ENCODE peak calls at places on chromosomes 6 and 20, in eight cellular contexts. N is activated T-cell treated with anti-CD3 and anti-CD28 coated beads for 4 hours; E is NCI-H69; O is mucosa of descending colon; X is stimulated activated naive CD4-positive, alpha-beta T cell; C is GM03348; M is posterior vena cava; V is effector CD4-positive, alpha-beta T cell. K is an unnamed sample.
A peak's percentile ranks its signal among the peaks of the same experiment; 100 is the strongest.

GRCh38 chr6:57262901-57263694 is 41.0 kb upstream of the RAB23 start:
- DNase-seq in E (no peak), O (no peak), X (no peak), N (no peak), C (peak; percentile 56), V (no peak), M (no peak), K (no peak)

GRCh38 chr6:130434174-130434873 is 68.5 kb downstream of the TMEM200A start:
- DNase-seq in E (no peak), M (no peak), X (no peak), C (no peak), N (no peak), V (no peak), O (no peak), K (no peak)

GRCh38 chr20:33209789-33210188 is 7.4 kb upstream of the BPIFA3 start:
- DNase-seq in E (no peak), N (no peak), V (no peak), M (peak; percentile 83), X (peak; percentile 5), O (no peak), C (peak; percentile 82), K (peak; percentile 79)

GRCh38 chr20:7859371-7859802 is 80.9 kb downstream of the HAO1 start:
- DNase-seq in V (no peak), C (peak; percentile 60), M (no peak), O (no peak), X (no peak), E (peak; percentile 84), N (no peak), K (peak; percentile 61)

GRCh38 chr20:58133020-58133419 is 95.4 kb downstream of the ANKRD60 start:
- DNase-seq in C (peak; percentile 27), M (no peak), X (no peak), E (peak; percentile 32), N (no peak), O (no peak), V (no peak), K (peak; percentile 89)

GRCh38 chr6:157779705-157780604 is 43.1 kb upstream of the SNX9 start:
- DNase-seq in E (no peak), X (no peak), C (peak; percentile 48), M (no peak), N (no peak), V (no peak), O (no peak), K (peak; percentile 30)

GRCh38 chr6:1313364-1313754 is 1.5 kb downstream of the FOXQ1 start:
- DNase-seq in C (peak; percentile 29), E (peak; percentile 35), O (no peak), X (no peak), N (no peak), M (no peak), V (no peak), K (no peak)

GRCh38 chr20:19380211-19380610 is 167.8 kb downstream of the SLC24A3 start:
- DNase-seq in O (no peak), C (no peak), X (no peak), E (no peak), V (no peak), N (no peak), M (no peak), K (no peak)

GRCh38 chr6:19613678-19614077 is 223.5 kb upstream of the ID4 start:
- DNase-seq in X (no peak), E (peak; percentile 22), V (no peak), M (no peak), O (no peak), C (no peak), N (no peak), K (no peak)

GRCh38 chr20:44643154-44643519 is 8.4 kb downstream of the ADA start:
- DNase-seq in O (no peak), N (no peak), M (no peak), V (no peak), X (no peak), E (no peak), C (no peak), K (no peak)

GRCh38 chr6:164763788-164764187 is 545.6 kb downstream of the C6orf118 start:
- DNase-seq in C (no peak), N (no peak), M (no peak), V (no peak), X (no peak), O (no peak), E (no peak), K (no peak)

GRCh38 chr6:117425431-117426153 is at the start of gene ROS1:
- DNase-seq in M (no peak), X (no peak), V (no peak), N (no peak), O (no peak), E (no peak), C (no peak), K (no peak)

GRCh38 chr6:52253494-52253893 is 9.2 kb upstream of the IL17F start:
- DNase-seq in N (no peak), O (no peak), M (no peak), V (no peak), X (no peak), C (peak; percentile 58), E (peak; percentile 22), K (no peak)

GRCh38 chr6:142856607-142856856 is 88.4 kb downstream of the HIVEP2 start:
- DNase-seq in E (no peak), N (no peak), V (no peak), O (no peak), X (no peak), M (no peak), C (no peak), K (no peak)

GRCh38 chr6:16691328-16691727 is 69.9 kb downstream of the ATXN1 start:
- DNase-seq in M (no peak), N (no peak), X (no peak), C (no peak), V (no peak), E (no peak), O (no peak), K (no peak)

GRCh38 chr6:27889275-27889627 is 22.9 kb downstream of the OR2B2 start:
- DNase-seq in V (no peak), O (no peak), E (no peak), X (no peak), M (no peak), C (no peak), N (no peak), K (no peak)

GRCh38 chr20:32296412-32296811 is 19.0 kb downstream of the KIF3B start:
- DNase-seq in O (no peak), E (no peak), N (no peak), C (no peak), V (no peak), X (no peak), M (no peak), K (no peak)

GRCh38 chr6:56199956-56200355 is 47.4 kb downstream of the COL21A1 start:
- DNase-seq in V (no peak), M (no peak), E (no peak), C (no peak), O (no peak), N (no peak), X (no peak), K (no peak)

GRCh38 chr6:30709101-30709868 is 7.8 kb downstream of the MDC1 start:
- DNase-seq in O (peak; percentile 2), V (no peak), X (no peak), N (no peak), E (no peak), C (no peak), M (peak; percentile 18), K (no peak)

GRCh38 chr20:44643596-44644383 is 7.7 kb downstream of the ADA start:
- DNase-seq in E (peak; percentile 60), N (no peak), C (peak; percentile 72), X (peak; percentile 34), M (peak; percentile 94), O (peak; percentile 82), V (peak; percentile 47), K (peak; percentile 34)

GRCh38 chr20:46784450-46785127 is 75.1 kb downstream of the SLC2A10 start:
- DNase-seq in C (peak; percentile 64), X (no peak), N (no peak), E (no peak), O (no peak), V (no peak), M (no peak), K (peak; percentile 34)

GRCh38 chr6:72850469-72850868 is 228.6 kb downstream of the KCNQ5 start:
- DNase-seq in O (no peak), C (no peak), X (no peak), E (peak; percentile 33), V (no peak), M (no peak), N (no peak), K (no peak)

GRCh38 chr6:158999154-158999668 is 791 bp downstream of the RSPH3 start:
- DNase-seq in O (no peak), E (peak; percentile 55), X (no peak), C (peak; percentile 36), N (no peak), V (no peak), M (no peak), K (peak; percentile 36)

GRCh38 chr6:3390698-3391097 is 66.2 kb downstream of the SLC22A23 start:
- DNase-seq in O (peak; percentile 88), V (no peak), M (peak; percentile 95), X (no peak), C (peak; percentile 86), N (no peak), E (no peak), K (peak; percentile 25)

GRCh38 chr20:49508435-49509199 is 26.1 kb upstream of the KCNB1 start:
- DNase-seq in M (no peak), X (no peak), O (no peak), C (peak; percentile 73), N (no peak), E (peak; percentile 63), V (no peak), K (peak; percentile 75)